ENCODE peak calls at places on chromosome 13, in four cellular contexts. T, W, S and O are unnamed samples.

GRCh38 chr13:103335226-103335625 is 269.0 kb upstream of the SLC10A2 start:
- DNase-seq in S (no peak), W (no peak), T (no peak), O (no peak)

GRCh38 chr13:76292031-76292430 is 594.2 kb downstream of the KCTD12 start:
- DNase-seq in T (no peak), S (no peak), W (no peak), O (no peak)

GRCh38 chr13:30063892-30064291 is 213.5 kb upstream of the UBL3 start:
- DNase-seq in S (no peak), W (no peak), T (no peak), O (no peak)

GRCh38 chr13:35499131-35500051 is 22.9 kb upstream of the MAB21L1 start:
- DNase-seq in T (no peak), W (no peak), S (no peak), O (no peak)

GRCh38 chr13:29386246-29386645 is 209.2 kb downstream of the SLC7A1 start:
- DNase-seq in W (no peak), T (no peak), S (no peak), O (no peak)

GRCh38 chr13:112532837-112533745 is 54.9 kb downstream of the TUBGCP3 start:
- DNase-seq in T (no peak), S (no peak), W (no peak), O (no peak)

GRCh38 chr13:98447881-98448641 is 128.8 kb downstream of the STK24 start:
- DNase-seq in S (peak), T (no peak), W (no peak), O (peak)

GRCh38 chr13:23828866-23829265 is 60.3 kb downstream of the MIPEP start:
- DNase-seq in S (no peak), W (peak), T (no peak), O (peak)

GRCh38 chr13:24178847-24179845 is 18.6 kb downstream of the SPATA13 start:
- DNase-seq in W (peak), T (no peak), S (no peak), O (peak)

GRCh38 chr13:79995334-79995733 is 345.6 kb downstream of the SPRY2 start:
- DNase-seq in T (no peak), W (peak), S (no peak), O (peak)

GRCh38 chr13:46885018-46885417 is 11.8 kb downstream of the HTR2A start:
- DNase-seq in T (no peak), S (no peak), W (no peak), O (no peak)

GRCh38 chr13:24650157-24650556 is 30.1 kb upstream of the ATP12A start:
- DNase-seq in S (no peak), T (no peak), W (peak), O (no peak)

GRCh38 chr13:95714142-95714832 is 37.3 kb downstream of the DNAJC3 start:
- DNase-seq in T (no peak), W (peak), S (no peak), O (peak)

GRCh38 chr13:101116381-101116780 is 299.9 kb downstream of the NALCN start:
- DNase-seq in T (no peak), S (no peak), W (no peak), O (no peak)

DNA sequence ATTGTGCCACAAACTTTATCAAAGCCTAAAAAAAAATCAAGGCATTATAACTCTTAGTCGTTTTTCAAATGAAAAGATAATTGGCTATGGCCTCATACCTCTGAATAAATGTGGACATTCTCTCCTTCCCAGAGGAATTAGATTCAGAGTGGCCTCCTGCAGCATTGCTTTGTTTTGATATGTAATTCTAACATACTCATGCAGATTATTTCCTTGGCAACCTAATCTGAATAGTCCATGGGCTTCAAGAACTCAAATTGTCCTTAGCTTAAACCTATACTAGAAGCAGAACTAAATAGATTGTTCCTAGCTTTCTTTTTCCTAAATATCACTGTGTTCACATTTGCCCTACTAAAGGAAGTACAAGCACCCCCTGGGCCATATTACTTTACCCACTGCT is 1146.9 kb downstream of the OLFM4 start:
- DNase-seq in W (no peak), S (no peak), T (no peak), O (no peak)
- H3K4me3 ChIP-seq in W (no peak), S (no peak), T (no peak), O (no peak)

GRCh38 chr13:113968463-113969310 is 5.2 kb downstream of the C13orf46 start:
- DNase-seq in T (peak), S (peak), W (no peak), O (no peak)
- TF ChIP-seq CTCF in T (no peak), S (no peak), W (no peak), O (no peak)

DNA sequence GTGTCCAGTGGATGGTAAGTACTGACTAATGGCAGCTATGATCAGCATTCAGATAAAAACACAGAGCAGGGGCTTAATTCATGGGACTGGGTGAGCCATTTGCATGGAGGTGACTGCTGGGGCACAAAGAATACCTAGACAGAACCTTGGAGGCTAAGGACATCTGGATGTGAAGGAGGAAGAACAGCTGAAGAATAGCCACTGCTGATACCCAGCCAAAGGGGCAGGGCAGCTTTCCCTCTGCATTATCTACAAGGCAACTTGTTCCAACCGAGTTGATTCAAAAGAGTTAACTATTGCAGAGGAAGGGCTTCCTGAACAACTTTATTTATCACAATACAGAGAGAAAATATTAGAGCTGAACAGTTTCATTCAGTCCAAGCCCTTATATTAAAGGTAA is 13.1 kb upstream of the THSD1 start:
- DNase-seq in S (no peak), T (no peak), W (no peak), O (no peak)
- H3K4me3 ChIP-seq in S (no peak), T (no peak), W (no peak), O (no peak)

GRCh38 chr13:20090349-20090748 is 70.5 kb downstream of the GJA3 start:
- DNase-seq in S (no peak), T (no peak), W (peak), O (peak)
- TF ChIP-seq CTCF in S (no peak), T (no peak), W (peak), O (no peak)

GRCh38 chr13:48400820-48401219 is 12.1 kb downstream of the LPAR6 start:
- DNase-seq in T (no peak), S (no peak), W (peak), O (peak)
- H3K4me3 ChIP-seq in T (no peak), S (no peak), W (no peak), O (no peak)

GRCh38 chr13:60623131-60623530 is 226.1 kb downstream of the TDRD3 start:
- DNase-seq in T (no peak), S (no peak), W (no peak), O (no peak)

GRCh38 chr13:60620611-60621395 is 223.8 kb downstream of the TDRD3 start:
- DNase-seq in W (no peak), T (no peak), S (no peak), O (peak)

GRCh38 chr13:60613080-60613479 is 216.1 kb downstream of the TDRD3 start:
- DNase-seq in W (no peak), T (no peak), S (no peak), O (no peak)

GRCh38 chr13:60619461-60619860 is 222.4 kb downstream of the TDRD3 start:
- DNase-seq in T (no peak), S (no peak), W (no peak), O (no peak)

GRCh38 chr13:60617863-60618733 is 221.1 kb downstream of the TDRD3 start:
- DNase-seq in S (no peak), W (peak), T (no peak), O (peak)
- TF ChIP-seq CTCF in S (no peak), W (peak), T (no peak), O (peak)

GRCh38 chr13:44972956-44973581 is 16.2 kb downstream of the NUFIP1 start:
- DNase-seq in S (no peak), T (no peak), W (peak), O (peak)

GRCh38 chr13:44976196-44976595 is 13.1 kb downstream of the NUFIP1 start:
- DNase-seq in W (no peak), T (no peak), S (no peak), O (no peak)

GRCh38 chr13:44971656-44972595 is 17.3 kb downstream of the NUFIP1 start:
- DNase-seq in T (no peak), S (no peak), W (peak), O (no peak)

GRCh38 chr13:44976949-44977583 is 12.2 kb downstream of the NUFIP1 start:
- DNase-seq in T (peak), W (peak), S (no peak), O (no peak)

DNA sequence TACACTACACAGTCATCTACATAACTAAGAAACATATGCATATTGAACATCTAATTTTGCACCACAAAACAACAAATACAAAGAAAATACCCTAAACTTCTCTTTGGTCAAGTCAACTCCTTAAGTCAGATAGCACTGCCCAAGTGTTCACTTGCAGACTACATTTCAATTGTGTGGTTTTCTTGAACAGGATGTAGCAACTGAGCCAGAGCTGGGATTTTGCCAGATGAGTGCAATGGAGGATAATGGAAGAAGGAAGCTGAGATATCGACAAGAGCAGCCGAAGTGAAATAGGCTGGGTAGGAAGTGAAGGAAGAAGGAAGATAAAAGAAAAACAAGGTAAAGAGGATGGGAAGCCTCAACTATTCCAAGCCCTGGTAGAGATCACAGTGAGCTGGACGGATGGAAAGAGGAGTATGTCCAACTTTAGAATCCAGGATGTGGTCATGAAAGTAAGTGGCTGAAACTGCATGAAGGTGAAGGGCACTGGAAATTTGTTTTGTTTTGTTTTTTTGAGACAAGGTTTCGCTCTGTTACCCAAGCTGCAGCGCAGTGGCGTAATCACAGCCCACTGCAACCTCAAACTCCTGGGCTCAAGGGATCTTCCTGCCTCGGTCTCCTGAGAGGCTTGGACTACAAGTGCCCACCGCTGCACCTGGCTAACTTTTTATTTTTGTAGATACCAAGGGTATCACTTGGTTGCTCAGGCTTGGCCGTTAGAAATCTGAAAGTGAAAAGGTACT is 15.0 kb downstream of the NUFIP1 start:
- DNase-seq in W (peak), T (peak), S (no peak), O (peak)
- H3K4me3 ChIP-seq in W (peak), T (no peak), S (no peak), O (no peak)